ENCODE peak calls at places on chromosomes 13 and 19, in five cellular contexts. R is uterus; F is T-helper 2 cell treated with Interferon-gamma antibody and Interleukin-4, amounts not matched to agents 5 μg/mL and 100 μg/mL, for 36 hours; Q is GM10248; B is brain microvascular endothelial cell. Z is an unnamed sample.

GRCh38 chr19:14118165-14119051 is 846 bp upstream of the PRKACA start:
- DNase-seq in R (peak), F (peak), Q (no peak), B (peak), Z (peak)

GRCh38 chr13:100399455-100399854 is 189.1 kb downstream of the GGACT start:
- DNase-seq in R (no peak), F (no peak), Q (no peak), B (no peak), Z (no peak)

GRCh38 chr19:7857727-7858701 is 16.2 kb downstream of the PRR36 start:
- DNase-seq in R (no peak), F (no peak), Q (no peak), B (no peak), Z (no peak)

GRCh38 chr19:290539-291521 is at the start of gene PLPP2:
- DNase-seq in R (peak), F (no peak), Q (no peak), B (no peak), Z (no peak)

GRCh38 chr13:99174533-99175100 is 26.0 kb upstream of the UBAC2 start:
- DNase-seq in R (no peak), F (no peak), Q (no peak), B (no peak), Z (no peak)

GRCh38 chr19:887072-887471 is 5.9 kb downstream of the MED16 start:
- DNase-seq in R (no peak), F (no peak), Q (no peak), B (peak), Z (no peak)

GRCh38 chr19:18438331-18439024 is 545 bp upstream of the ISYNA1 start:
- DNase-seq in R (peak), F (no peak), Q (no peak), B (peak), Z (no peak)

GRCh38 chr19:36489139-36489919 is at the start of gene ZNF566:
- DNase-seq in R (peak), F (peak), Q (peak), B (peak), Z (peak)

GRCh38 chr19:46599716-46600392 is 1.3 kb upstream of the CALM3 start:
- DNase-seq in R (no peak), F (no peak), Q (peak), B (no peak), Z (no peak)

GRCh38 chr13:18992791-18993190 is 188.8 kb downstream of the TUBA3C start:
- DNase-seq in R (no peak), F (no peak), Q (no peak), B (no peak), Z (no peak)